ENCODE peak calls at places on chromosomes 5 and 9, in seven cellular contexts. One of them, this sample, is unnamed. For H3K27me3 and H3K4me1, the result is how much of the 10 kb centered on the place peaks cover.

GRCh38 chr9:116002181-116002580 is 151.4 kb upstream of the PAPPA start:
- ATAC-seq in heart left ventricle: no peak
- ATAC-seq in HepG2: no peak
- ATAC-seq in K562: no peak
- ATAC-seq in HCT116: no peak
- ATAC-seq in gastrocnemius medialis: peak
- ATAC-seq in GM12878: no peak
- ATAC-seq in this sample: no peak

GRCh38 chr5:150503977-150504620 is 3.8 kb upstream of the NDST1 start:
- ATAC-seq in GM12878: no peak
- ATAC-seq in HepG2: peak
- ATAC-seq in gastrocnemius medialis: peak
- ATAC-seq in heart left ventricle: peak
- ATAC-seq in K562: peak
- ATAC-seq in HCT116: no peak
- ATAC-seq in this sample: peak

GRCh38 chr9:127550277-127550676 is 61.8 kb upstream of the STXBP1 start:
- ATAC-seq in HepG2: no peak
- ATAC-seq in gastrocnemius medialis: no peak
- ATAC-seq in K562: no peak
- ATAC-seq in GM12878: no peak
- ATAC-seq in heart left ventricle: no peak
- ATAC-seq in HCT116: no peak
- ATAC-seq in this sample: no peak

GRCh38 chr9:110997847-110998246 is 40.4 kb downstream of the LPAR1 start:
- ATAC-seq in HepG2: no peak
- ATAC-seq in GM12878: no peak
- ATAC-seq in K562: no peak
- ATAC-seq in gastrocnemius medialis: no peak
- ATAC-seq in heart left ventricle: peak
- ATAC-seq in HCT116: no peak
- ATAC-seq in this sample: no peak

GRCh38 chr9:114850871-114851270 is 45.0 kb upstream of the TNFSF15 start:
- ATAC-seq in K562: no peak
- ATAC-seq in gastrocnemius medialis: no peak
- ATAC-seq in HepG2: no peak
- ATAC-seq in heart left ventricle: no peak
- ATAC-seq in HCT116: no peak
- ATAC-seq in GM12878: no peak
- ATAC-seq in this sample: no peak

GRCh38 chr9:70133253-70134208 is 89.9 kb downstream of the MAMDC2 start:
- ATAC-seq in HCT116: no peak
- ATAC-seq in GM12878: no peak
- ATAC-seq in K562: no peak
- ATAC-seq in heart left ventricle: peak
- ATAC-seq in HepG2: no peak
- ATAC-seq in gastrocnemius medialis: no peak
- ATAC-seq in this sample: peak

GRCh38 chr9:16213781-16214515 is 656.5 kb downstream of the BNC2 start:
- ATAC-seq in K562: no peak
- ATAC-seq in HCT116: no peak
- ATAC-seq in heart left ventricle: peak
- ATAC-seq in gastrocnemius medialis: peak
- ATAC-seq in HepG2: no peak
- ATAC-seq in GM12878: no peak
- ATAC-seq in this sample: peak

GRCh38 chr9:108467653-108468324 is 388.0 kb downstream of the ACTL7B start:
- ATAC-seq in HCT116: peak
- ATAC-seq in HepG2: peak
- ATAC-seq in GM12878: no peak
- ATAC-seq in gastrocnemius medialis: peak
- ATAC-seq in K562: no peak
- ATAC-seq in heart left ventricle: peak
- ATAC-seq in this sample: no peak

GRCh38 chr5:66646570-66646969 is 50.4 kb downstream of the MAST4 start:
- ATAC-seq in heart left ventricle: peak
- ATAC-seq in K562: no peak
- ATAC-seq in GM12878: no peak
- ATAC-seq in HepG2: no peak
- ATAC-seq in gastrocnemius medialis: peak
- ATAC-seq in HCT116: no peak
- ATAC-seq in this sample: peak

GRCh38 chr5:126568206-126568755 is 26.7 kb downstream of the ALDH7A1 start:
- ATAC-seq in gastrocnemius medialis: no peak
- ATAC-seq in heart left ventricle: no peak
- ATAC-seq in HCT116: no peak
- ATAC-seq in GM12878: no peak
- ATAC-seq in K562: no peak
- ATAC-seq in HepG2: no peak
- ATAC-seq in this sample: no peak

GRCh38 chr5:111079846-111080245 is 8.3 kb downstream of the TSLP start:
- ATAC-seq in K562: no peak
- ATAC-seq in GM12878: no peak
- ATAC-seq in heart left ventricle: no peak
- ATAC-seq in HCT116: no peak
- ATAC-seq in gastrocnemius medialis: no peak
- ATAC-seq in HepG2: no peak
- ATAC-seq in this sample: no peak

GRCh38 chr5:111077678-111078077 is 6.2 kb downstream of the TSLP start:
- ATAC-seq in HepG2: no peak
- ATAC-seq in heart left ventricle: no peak
- ATAC-seq in K562: no peak
- ATAC-seq in GM12878: no peak
- ATAC-seq in HCT116: no peak
- ATAC-seq in gastrocnemius medialis: no peak
- ATAC-seq in this sample: no peak

DNA sequence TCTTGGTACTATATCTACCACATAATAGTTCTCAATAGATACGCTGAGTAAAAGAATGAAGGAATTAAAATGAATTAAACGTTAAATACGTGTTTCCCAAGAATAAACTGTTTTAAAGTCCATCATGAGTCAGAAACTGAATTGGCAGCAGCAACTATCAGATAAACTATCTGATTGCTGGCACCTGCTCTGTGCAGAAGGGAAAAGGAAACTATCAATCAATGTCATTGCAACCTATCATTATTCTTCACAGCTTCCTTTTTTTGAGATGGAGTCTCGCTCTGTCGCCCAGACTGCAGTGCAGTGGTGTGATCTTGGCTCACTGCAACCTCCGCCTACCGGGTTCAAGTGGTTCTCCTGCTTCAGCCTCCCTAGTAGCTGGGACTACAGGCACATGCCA is 8.8 kb upstream of the WDR36 start:
- ATAC-seq in GM12878: peak
- ATAC-seq in HCT116: no peak
- ATAC-seq in gastrocnemius medialis: no peak
- ATAC-seq in K562: peak
- ATAC-seq in HepG2: no peak
- ATAC-seq in heart left ventricle: no peak
- ATAC-seq in this sample: no peak
- H3K27me3 ChIP-seq in GM12878: under half
- H3K27me3 ChIP-seq in HCT116: under half
- H3K27me3 ChIP-seq in gastrocnemius medialis: under half
- H3K27me3 ChIP-seq in K562: under half
- H3K27me3 ChIP-seq in HepG2: under half
- H3K27me3 ChIP-seq in heart left ventricle: under half
- H3K27me3 ChIP-seq in this sample: under half

GRCh38 chr9:89460551-89460950 is 37.4 kb downstream of the SEMA4D start:
- ATAC-seq in gastrocnemius medialis: no peak
- ATAC-seq in HepG2: no peak
- ATAC-seq in heart left ventricle: no peak
- ATAC-seq in HCT116: no peak
- ATAC-seq in GM12878: no peak
- ATAC-seq in K562: no peak
- ATAC-seq in this sample: no peak

GRCh38 chr9:89458768-89459496 is 39.0 kb downstream of the SEMA4D start:
- ATAC-seq in HCT116: no peak
- ATAC-seq in heart left ventricle: no peak
- ATAC-seq in gastrocnemius medialis: no peak
- ATAC-seq in GM12878: no peak
- ATAC-seq in HepG2: peak
- ATAC-seq in K562: no peak
- ATAC-seq in this sample: no peak

GRCh38 chr9:89462817-89463216 is 35.1 kb downstream of the SEMA4D start:
- ATAC-seq in HepG2: no peak
- ATAC-seq in HCT116: no peak
- ATAC-seq in gastrocnemius medialis: no peak
- ATAC-seq in heart left ventricle: no peak
- ATAC-seq in K562: no peak
- ATAC-seq in GM12878: no peak
- ATAC-seq in this sample: no peak

GRCh38 chr9:89463986-89464901 is 33.7 kb downstream of the SEMA4D start:
- ATAC-seq in HepG2: no peak
- ATAC-seq in GM12878: peak
- ATAC-seq in HCT116: no peak
- ATAC-seq in K562: no peak
- ATAC-seq in gastrocnemius medialis: no peak
- ATAC-seq in heart left ventricle: no peak
- ATAC-seq in this sample: no peak

DNA sequence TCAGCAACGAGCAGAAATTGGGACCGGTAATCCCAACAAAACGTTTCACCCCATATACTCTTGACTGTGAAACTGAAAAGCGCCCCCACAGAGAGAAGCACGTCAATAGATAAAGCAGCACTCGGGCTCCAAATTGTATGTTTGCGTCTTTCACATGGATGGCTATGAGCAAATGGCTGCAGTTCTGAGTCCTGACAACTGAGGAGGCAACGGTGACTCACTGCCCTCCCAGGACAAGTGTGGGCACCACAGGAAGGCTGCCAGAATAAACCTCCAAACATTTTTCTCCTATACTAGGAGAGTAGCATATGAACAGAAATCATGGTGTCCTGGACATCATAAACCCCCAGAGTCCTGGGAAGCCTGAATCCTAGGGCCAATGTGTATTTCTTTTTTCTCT is 36.6 kb downstream of the SEMA4D start:
- ATAC-seq in HCT116: no peak
- ATAC-seq in gastrocnemius medialis: peak
- ATAC-seq in GM12878: no peak
- ATAC-seq in heart left ventricle: peak
- ATAC-seq in K562: no peak
- ATAC-seq in HepG2: no peak
- ATAC-seq in this sample: no peak
- H3K4me1 ChIP-seq in HCT116: under half
- H3K4me1 ChIP-seq in gastrocnemius medialis: under half
- H3K4me1 ChIP-seq in GM12878: half or more
- H3K4me1 ChIP-seq in heart left ventricle: under half
- H3K4me1 ChIP-seq in K562: under half
- H3K4me1 ChIP-seq in HepG2: under half
- H3K4me1 ChIP-seq in this sample: under half

DNA sequence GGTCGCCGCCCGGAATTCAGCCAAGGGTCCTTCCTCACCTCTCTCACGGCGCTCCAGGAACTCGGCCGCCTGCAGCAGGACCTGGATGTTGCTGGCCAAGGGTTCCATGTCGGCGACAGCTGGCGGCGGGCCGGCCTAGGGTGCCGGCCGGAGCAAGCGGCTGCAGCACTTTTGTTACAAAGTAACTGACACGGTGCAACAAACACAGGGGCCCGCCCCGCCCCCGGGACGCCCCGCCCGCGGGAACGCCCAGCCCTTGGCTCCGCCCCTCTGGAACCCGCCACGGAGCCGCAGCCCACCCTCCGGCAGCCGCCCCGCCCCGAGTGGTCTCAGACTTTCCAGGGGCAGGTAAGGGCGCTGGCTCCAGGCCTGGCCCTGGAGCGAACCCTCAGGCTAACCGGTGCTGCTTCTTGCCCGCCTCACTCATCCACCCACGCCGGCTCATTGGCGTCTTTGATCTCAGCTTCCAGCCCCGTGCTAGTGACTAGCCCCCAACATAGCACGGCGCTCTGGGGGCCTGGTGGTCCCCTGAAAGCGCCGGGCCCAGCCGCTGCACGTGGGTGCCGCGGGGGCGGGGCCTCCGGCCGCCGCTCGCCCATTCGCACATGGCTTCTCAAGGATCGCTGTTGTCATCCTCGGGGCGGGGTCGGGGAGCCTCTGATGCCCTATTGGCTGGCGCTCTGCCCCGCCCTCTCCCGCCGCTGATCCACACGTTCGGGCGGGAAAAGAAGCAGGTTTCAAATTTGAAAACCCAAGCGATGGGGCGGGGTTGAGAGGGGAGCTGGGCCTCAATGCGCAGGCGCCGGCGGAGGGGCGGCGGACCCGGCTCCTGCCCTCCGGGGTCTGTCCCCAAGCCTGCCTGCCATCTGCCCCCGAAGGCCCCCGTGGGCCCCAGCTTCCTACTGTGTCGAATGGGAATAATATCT is at the start of gene MXD3:
- ATAC-seq in gastrocnemius medialis: peak
- ATAC-seq in HepG2: peak
- ATAC-seq in GM12878: peak
- ATAC-seq in K562: peak
- ATAC-seq in HCT116: peak
- ATAC-seq in heart left ventricle: peak
- ATAC-seq in this sample: peak
- TF ChIP-seq POLR2A in gastrocnemius medialis: no peak
- TF ChIP-seq POLR2A in HepG2: peak
- TF ChIP-seq POLR2A in GM12878: peak
- TF ChIP-seq POLR2A in K562: peak
- TF ChIP-seq POLR2A in HCT116: no peak
- TF ChIP-seq POLR2A in heart left ventricle: no peak
- TF ChIP-seq POLR2A in this sample: no peak

GRCh38 chr9:136302527-136302926 is 1.4 kb downstream of the CCDC187 start:
- ATAC-seq in HepG2: no peak
- ATAC-seq in HCT116: no peak
- ATAC-seq in GM12878: no peak
- ATAC-seq in gastrocnemius medialis: no peak
- ATAC-seq in K562: no peak
- ATAC-seq in heart left ventricle: no peak
- ATAC-seq in this sample: no peak
- H3K27me3 ChIP-seq in HepG2: under half
- H3K27me3 ChIP-seq in HCT116: under half
- H3K27me3 ChIP-seq in GM12878: under half
- H3K27me3 ChIP-seq in gastrocnemius medialis: under half
- H3K27me3 ChIP-seq in K562: half or more
- H3K27me3 ChIP-seq in heart left ventricle: under half
- H3K27me3 ChIP-seq in this sample: half or more

DNA sequence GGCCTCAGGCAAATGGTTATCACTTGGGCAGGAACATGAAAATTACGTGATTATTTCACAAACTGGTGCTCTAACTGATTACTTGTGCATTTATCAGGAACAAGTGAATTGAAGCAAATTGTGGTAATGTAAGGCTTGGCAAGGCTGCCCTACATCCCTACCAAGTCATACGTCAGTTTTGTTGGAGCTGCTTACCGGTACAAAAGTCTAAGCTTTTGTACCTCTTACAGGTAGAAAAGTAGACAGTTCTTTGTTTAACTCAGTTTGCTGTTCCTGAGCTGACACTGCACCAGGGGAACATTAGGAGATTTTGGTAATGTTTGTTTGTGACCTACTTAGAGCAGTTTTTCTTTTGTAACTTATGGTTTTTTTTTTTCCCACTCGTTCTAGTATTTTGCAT is 2.2 kb downstream of the G3BP1 start:
- ATAC-seq in heart left ventricle: no peak
- ATAC-seq in GM12878: no peak
- ATAC-seq in gastrocnemius medialis: no peak
- ATAC-seq in K562: no peak
- ATAC-seq in HepG2: no peak
- ATAC-seq in HCT116: no peak
- ATAC-seq in this sample: no peak
- H3K4me1 ChIP-seq in heart left ventricle: half or more
- H3K4me1 ChIP-seq in GM12878: under half
- H3K4me1 ChIP-seq in gastrocnemius medialis: half or more
- H3K4me1 ChIP-seq in K562: under half
- H3K4me1 ChIP-seq in HepG2: half or more
- H3K4me1 ChIP-seq in HCT116: under half
- H3K4me1 ChIP-seq in this sample: half or more

GRCh38 chr9:21994996-21995651 is 533 bp downstream of the CDKN2B-AS1 start:
- ATAC-seq in HepG2: peak
- ATAC-seq in K562: no peak
- ATAC-seq in heart left ventricle: peak
- ATAC-seq in GM12878: peak
- ATAC-seq in gastrocnemius medialis: peak
- ATAC-seq in HCT116: peak
- ATAC-seq in this sample: peak
- TF ChIP-seq POLR2A in HepG2: no peak
- TF ChIP-seq POLR2A in K562: no peak
- TF ChIP-seq POLR2A in heart left ventricle: no peak
- TF ChIP-seq POLR2A in GM12878: peak
- TF ChIP-seq POLR2A in gastrocnemius medialis: no peak
- TF ChIP-seq POLR2A in HCT116: no peak
- TF ChIP-seq POLR2A in this sample: no peak